ENCODE peak calls at places on chromosome 2, in seven cellular contexts. C, Z, B, F, M, N and W are unnamed samples.

GRCh38 chr2:201402651-201403573 is 45.8 kb upstream of the FLACC1 start:
- DNase-seq in C (no peak), Z (no peak), B (no peak), F (no peak), M (no peak), N (no peak), W (no peak)

GRCh38 chr2:51919395-51919794 is 887.5 kb upstream of the NRXN1 start:
- DNase-seq in C (no peak), Z (no peak), B (no peak), F (no peak), M (no peak), N (no peak), W (no peak)

GRCh38 chr2:232658217-232658785 is 24.9 kb downstream of the EFHD1 start:
- DNase-seq in C (no peak), Z (no peak), B (no peak), F (no peak), M (no peak), N (no peak), W (no peak)

GRCh38 chr2:73938761-73939352 is 12.2 kb downstream of the DGUOK start:
- DNase-seq in C (no peak), Z (no peak), B (no peak), F (no peak), M (no peak), N (no peak), W (no peak)

GRCh38 chr2:74216642-74217041 is 18.2 kb downstream of the MTHFD2 start:
- DNase-seq in C (no peak), Z (no peak), B (no peak), F (no peak), M (no peak), N (no peak), W (no peak)

GRCh38 chr2:46803551-46803885 is 112.1 kb downstream of the MCFD2 start:
- DNase-seq in C (no peak), Z (no peak), B (no peak), F (no peak), M (no peak), N (no peak), W (no peak)

GRCh38 chr2:67574230-67574629 is 177.1 kb downstream of the ETAA1 start:
- DNase-seq in C (no peak), Z (peak; percentile 38), B (no peak), F (no peak), M (no peak), N (no peak), W (no peak)

GRCh38 chr2:236968101-236968886 is 117.4 kb upstream of the COPS8 start:
- DNase-seq in C (peak; percentile 61), Z (no peak), B (no peak), F (peak; percentile 60), M (peak; percentile 54), N (no peak), W (no peak)

GRCh38 chr2:126900646-126901319 is 2.1 kb downstream of the TEX51 start:
- DNase-seq in C (peak; percentile 5), Z (no peak), B (no peak), F (no peak), M (no peak), N (no peak), W (no peak)

GRCh38 chr2:184597571-184597980 is 753 bp upstream of the ZNF804A start:
- DNase-seq in C (no peak), Z (peak; percentile 3), B (no peak), F (peak; percentile 10), M (no peak), N (no peak), W (no peak)

GRCh38 chr2:6337123-6337830 is 528.4 kb downstream of the CMPK2 start:
- DNase-seq in C (no peak), Z (no peak), B (peak; percentile 28), F (no peak), M (no peak), N (no peak), W (no peak)

GRCh38 chr2:174247474-174248186 is 702 bp downstream of the OLA1 start:
- DNase-seq in C (no peak), Z (peak; percentile 35), B (no peak), F (peak; percentile 55), M (peak; percentile 29), N (no peak), W (no peak)

GRCh38 chr2:215532844-215533243 is 97.0 kb upstream of the FN1 start:
- DNase-seq in C (no peak), Z (no peak), B (no peak), F (no peak), M (no peak), N (no peak), W (no peak)

GRCh38 chr2:187528042-187528441 is 26.2 kb downstream of the TFPI start:
- DNase-seq in C (no peak), Z (no peak), B (no peak), F (no peak), M (no peak), N (no peak), W (no peak)

GRCh38 chr2:136384541-136385303 is 266.8 kb upstream of the CXCR4 start:
- DNase-seq in C (peak; percentile 66), Z (peak; percentile 48), B (peak; percentile 28), F (peak; percentile 36), M (peak; percentile 57), N (peak; percentile 64), W (no peak)

GRCh38 chr2:71934595-71935263 is 212.9 kb downstream of the CYP26B1 start:
- DNase-seq in C (peak; percentile 35), Z (no peak), B (no peak), F (no peak), M (no peak), N (no peak), W (no peak)

GRCh38 chr2:118986733-118987132 is 44.7 kb downstream of the MARCO start:
- DNase-seq in C (no peak), Z (no peak), B (no peak), F (no peak), M (no peak), N (no peak), W (no peak)

GRCh38 chr2:48036312-48036711 is 130.0 kb upstream of the FBXO11 start:
- DNase-seq in C (no peak), Z (no peak), B (no peak), F (no peak), M (no peak), N (no peak), W (no peak)

GRCh38 chr2:89844221-89844943 is 1152.9 kb downstream of the RPIA start:
- DNase-seq in C (no peak), Z (no peak), B (no peak), F (no peak), M (no peak), N (no peak), W (no peak)

GRCh38 chr2:98013407-98014042 is 17.8 kb upstream of the TMEM131 start:
- DNase-seq in C (no peak), Z (no peak), B (no peak), F (no peak), M (no peak), N (no peak), W (no peak)

GRCh38 chr2:238093181-238094140 is 6.7 kb upstream of the ESPNL start:
- DNase-seq in C (no peak), Z (no peak), B (no peak), F (no peak), M (no peak), N (no peak), W (no peak)

GRCh38 chr2:70850905-70851304 is 15.3 kb upstream of the CD207 start:
- DNase-seq in C (no peak), Z (no peak), B (no peak), F (no peak), M (no peak), N (no peak), W (no peak)

GRCh38 chr2:127778447-127778846 is 32.5 kb downstream of the WDR33 start:
- DNase-seq in C (no peak), Z (no peak), B (no peak), F (no peak), M (no peak), N (no peak), W (no peak)

GRCh38 chr2:127044977-127045654 is 61.8 kb downstream of the BIN1 start:
- DNase-seq in C (peak; percentile 46), Z (no peak), B (no peak), F (no peak), M (no peak), N (no peak), W (no peak)

GRCh38 chr2:232473467-232473890 is 14.2 kb downstream of the ECEL1 start:
- DNase-seq in C (no peak), Z (no peak), B (peak; percentile 95), F (peak; percentile 30), M (no peak), N (peak; percentile 25), W (no peak)

GRCh38 chr2:137192366-137193315 is 427.3 kb downstream of the THSD7B start:
- DNase-seq in C (no peak), Z (peak; percentile 73), B (no peak), F (no peak), M (no peak), N (no peak), W (no peak)

GRCh38 chr2:156405586-156405985 is 30.6 kb upstream of the GPD2 start:
- DNase-seq in C (no peak), Z (no peak), B (no peak), F (no peak), M (no peak), N (no peak), W (no peak)

GRCh38 chr2:129748653-129749052 is 230.8 kb upstream of the RAB6C start:
- DNase-seq in C (no peak), Z (no peak), B (peak; percentile 32), F (peak; percentile 45), M (peak; percentile 40), N (no peak), W (no peak)

GRCh38 chr2:52571380-52572347 is 1195.9 kb upstream of the CHAC2 start:
- DNase-seq in C (no peak), Z (no peak), B (no peak), F (no peak), M (no peak), N (no peak), W (no peak)

GRCh38 chr2:109253216-109253615 is 124.2 kb downstream of the SH3RF3 start:
- DNase-seq in C (no peak), Z (no peak), B (no peak), F (no peak), M (no peak), N (no peak), W (no peak)

GRCh38 chr2:159557437-159558034 is 58.8 kb downstream of the BAZ2B start:
- DNase-seq in C (no peak), Z (peak; percentile 19), B (no peak), F (peak; percentile 41), M (no peak), N (no peak), W (no peak)

GRCh38 chr2:68110102-68110501 is 47.3 kb upstream of the C1D start:
- DNase-seq in C (no peak), Z (peak; percentile 27), B (no peak), F (no peak), M (no peak), N (no peak), W (no peak)